ENCODE peak calls at places on chromosomes 13 and 19, in seven cellular contexts. G is tibial nerve; P is PC-3; M is mesothelial cell of epicardium; C is tibial artery; S is K562; O is activated CD8-positive, alpha-beta T cell treated with anti-CD3 and anti-CD28 coated beads for 36 hours. X is an unnamed sample.

GRCh38 chr13:98322091-98322718 is 145.1 kb upstream of the RNF113B start:
- DNase-seq in G (no peak), P (no peak), M (no peak), C (no peak), S (no peak), O (no peak), X (no peak)

GRCh38 chr13:91247768-91248167 is 99.7 kb upstream of the MIR17HG start:
- DNase-seq in G (no peak), P (peak), M (no peak), C (no peak), S (no peak), O (no peak), X (no peak)

GRCh38 chr19:48501961-48502719 is 9.5 kb downstream of the LMTK3 start:
- DNase-seq in G (no peak), P (peak), M (peak), C (no peak), S (peak), O (peak), X (no peak)

GRCh38 chr19:6739390-6739883 is at the start of gene TRIP10:
- DNase-seq in G (peak), P (peak), M (peak), C (peak), S (peak), O (peak), X (peak)

GRCh38 chr19:49331616-49332055 is 3.6 kb upstream of the CD37 start:
- DNase-seq in G (no peak), P (peak), M (no peak), C (no peak), S (peak), O (peak), X (no peak)

GRCh38 chr13:24195626-24196025 is 35.1 kb downstream of the SPATA13 start:
- DNase-seq in G (no peak), P (no peak), M (no peak), C (no peak), S (no peak), O (no peak), X (no peak)

GRCh38 chr19:23402388-23402787 is 7.1 kb upstream of the ZNF91 start:
- DNase-seq in G (no peak), P (no peak), M (no peak), C (no peak), S (no peak), O (peak), X (no peak)

GRCh38 chr13:95254341-95254740 is 46.9 kb downstream of the ABCC4 start:
- DNase-seq in G (no peak), P (peak), M (no peak), C (no peak), S (no peak), O (no peak), X (no peak)

GRCh38 chr13:41345165-41345920 is 34.3 kb downstream of the NAA16 start:
- DNase-seq in G (no peak), P (no peak), M (no peak), C (no peak), S (no peak), O (no peak), X (no peak)

GRCh38 chr19:45637890-45638667 is 1.1 kb downstream of the EML2 start:
- DNase-seq in G (no peak), P (no peak), M (no peak), C (no peak), S (no peak), O (no peak), X (no peak)

GRCh38 chr19:47729799-47730520 is 15.4 kb upstream of the NOP53 start:
- DNase-seq in G (peak), P (peak), M (peak), C (peak), S (peak), O (peak), X (no peak)

GRCh38 chr13:110616103-110617101 is 1.1 kb downstream of the NAXD start:
- DNase-seq in G (no peak), P (peak), M (no peak), C (peak), S (peak), O (peak), X (peak)

GRCh38 chr19:32767951-32768679 is 48.5 kb downstream of the TDRD12 start:
- DNase-seq in G (no peak), P (no peak), M (no peak), C (no peak), S (no peak), O (no peak), X (no peak)

GRCh38 chr13:111922086-111922485 is 144.9 kb upstream of the SOX1 start:
- DNase-seq in G (no peak), P (no peak), M (peak), C (no peak), S (no peak), O (no peak), X (no peak)

GRCh38 chr13:20353973-20354372 is 121.9 kb upstream of the GJB6 start:
- DNase-seq in G (no peak), P (peak), M (no peak), C (no peak), S (no peak), O (no peak), X (no peak)

GRCh38 chr19:35556846-35557538 is 6.5 kb downstream of the ATP4A start:
- DNase-seq in G (no peak), P (no peak), M (no peak), C (no peak), S (no peak), O (no peak), X (no peak)

GRCh38 chr13:42580644-42581043 is 6.7 kb downstream of the TNFSF11 start:
- DNase-seq in G (no peak), P (peak), M (no peak), C (no peak), S (no peak), O (no peak), X (no peak)

GRCh38 chr19:45443462-45444317 is 20.0 kb upstream of the ERCC1 start:
- DNase-seq in G (peak), P (peak), M (peak), C (peak), S (peak), O (peak), X (peak)

GRCh38 chr13:83877901-83878300 is 4.4 kb downstream of the SLITRK1 start:
- DNase-seq in G (no peak), P (no peak), M (no peak), C (no peak), S (no peak), O (no peak), X (no peak)

GRCh38 chr13:92362717-92363116 is 863.9 kb upstream of the GPC6 start:
- DNase-seq in G (no peak), P (no peak), M (peak), C (no peak), S (no peak), O (no peak), X (no peak)

GRCh38 chr13:44045179-44045562 is 165.5 kb downstream of the LACC1 start:
- DNase-seq in G (no peak), P (no peak), M (no peak), C (no peak), S (no peak), O (no peak), X (no peak)

GRCh38 chr13:110711778-110712070 is 1.8 kb upstream of the ING1 start:
- DNase-seq in G (no peak), P (no peak), M (no peak), C (no peak), S (no peak), O (no peak), X (no peak)

GRCh38 chr19:42284066-42284501 is 15.0 kb downstream of the CIC start:
- DNase-seq in G (peak), P (no peak), M (peak), C (no peak), S (peak), O (peak), X (peak)

GRCh38 chr13:36275190-36276002 is 22.2 kb downstream of the CCDC169 start:
- DNase-seq in G (no peak), P (peak), M (no peak), C (peak), S (no peak), O (peak), X (peak)

GRCh38 chr13:97856001-97856675 is 97.3 kb upstream of the IPO5 start:
- DNase-seq in G (peak), P (no peak), M (no peak), C (peak), S (no peak), O (no peak), X (no peak)

GRCh38 chr13:94169783-94170513 is 309.5 kb downstream of the DCT start:
- DNase-seq in G (no peak), P (no peak), M (no peak), C (peak), S (no peak), O (no peak), X (no peak)

GRCh38 chr19:4517451-4518057 is 732 bp downstream of the PLIN4 start:
- DNase-seq in G (no peak), P (no peak), M (no peak), C (no peak), S (no peak), O (no peak), X (no peak)

GRCh38 chr19:18029617-18030338 is 21.8 kb downstream of the ARRDC2 start:
- DNase-seq in G (no peak), P (peak), M (no peak), C (no peak), S (no peak), O (peak), X (no peak)

GRCh38 chr13:30186644-30187431 is 120.5 kb downstream of the KATNAL1 start:
- DNase-seq in G (no peak), P (no peak), M (no peak), C (no peak), S (no peak), O (no peak), X (no peak)

GRCh38 chr19:21707065-21707464 is 60.3 kb downstream of the ZNF100 start:
- DNase-seq in G (no peak), P (no peak), M (no peak), C (no peak), S (no peak), O (no peak), X (no peak)

GRCh38 chr13:113049521-113049941 is 56.1 kb upstream of the F7 start:
- DNase-seq in G (no peak), P (no peak), M (no peak), C (peak), S (no peak), O (no peak), X (no peak)

GRCh38 chr13:32259116-32259515 is 56.0 kb downstream of the ZAR1L start:
- DNase-seq in G (no peak), P (no peak), M (no peak), C (no peak), S (no peak), O (no peak), X (no peak)
- TF ChIP-seq CTCF in G (no peak), P (no peak), M (no peak), C (no peak), S (peak), O (no peak), X (no peak)

GRCh38 chr19:34244611-34245299 is 9.6 kb upstream of the GARRE1 start:
- DNase-seq in G (no peak), P (no peak), M (no peak), C (no peak), S (no peak), O (no peak), X (no peak)
- TF ChIP-seq CTCF in G (no peak), P (no peak), M (no peak), C (no peak), S (no peak), O (no peak), X (no peak)

DNA sequence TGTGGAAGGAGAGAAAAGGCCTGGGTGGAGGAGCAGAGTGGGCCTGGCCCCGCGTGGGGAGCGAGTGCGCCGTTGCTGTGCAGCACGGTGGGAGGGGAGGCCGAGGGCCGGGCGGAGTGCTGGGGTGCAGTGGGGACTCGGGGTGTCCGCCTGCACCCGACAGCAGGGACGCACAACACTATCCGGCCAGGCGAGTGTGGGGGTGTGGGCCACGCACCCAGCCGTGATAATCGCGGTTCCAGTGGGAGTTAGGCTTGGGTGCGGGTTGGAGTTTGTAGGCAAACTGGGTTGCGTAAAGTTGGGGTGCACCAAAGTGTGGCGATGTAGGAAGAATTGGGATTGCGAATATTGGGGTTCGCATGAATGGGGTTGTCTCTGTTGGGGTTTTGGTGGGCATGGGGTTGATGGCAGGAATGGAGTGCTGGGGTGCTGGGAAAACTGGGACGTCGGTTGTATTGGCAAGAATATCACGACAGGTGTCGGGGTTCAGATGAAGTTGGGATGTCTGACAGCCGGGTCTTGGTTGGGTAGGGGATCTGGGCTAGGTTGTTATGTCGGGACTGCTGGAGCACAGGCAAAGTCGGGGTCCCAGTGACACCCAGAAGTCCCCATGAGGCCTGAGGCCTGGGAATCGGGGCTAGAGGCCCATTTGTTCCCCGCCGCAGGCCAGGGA is 604 bp upstream of the CIRBP start:
- DNase-seq in G (no peak), P (no peak), M (no peak), C (no peak), S (no peak), O (no peak), X (no peak)
- TF ChIP-seq CTCF in G (no peak), P (no peak), M (no peak), C (no peak), S (no peak), O (no peak), X (no peak)

GRCh38 chr13:80348308-80348707 is 7.4 kb upstream of the SPRY2 start:
- DNase-seq in G (no peak), P (no peak), M (no peak), C (no peak), S (no peak), O (no peak), X (no peak)
- TF ChIP-seq CTCF in G (no peak), P (no peak), M (no peak), C (no peak), S (no peak), O (no peak), X (no peak)

DNA sequence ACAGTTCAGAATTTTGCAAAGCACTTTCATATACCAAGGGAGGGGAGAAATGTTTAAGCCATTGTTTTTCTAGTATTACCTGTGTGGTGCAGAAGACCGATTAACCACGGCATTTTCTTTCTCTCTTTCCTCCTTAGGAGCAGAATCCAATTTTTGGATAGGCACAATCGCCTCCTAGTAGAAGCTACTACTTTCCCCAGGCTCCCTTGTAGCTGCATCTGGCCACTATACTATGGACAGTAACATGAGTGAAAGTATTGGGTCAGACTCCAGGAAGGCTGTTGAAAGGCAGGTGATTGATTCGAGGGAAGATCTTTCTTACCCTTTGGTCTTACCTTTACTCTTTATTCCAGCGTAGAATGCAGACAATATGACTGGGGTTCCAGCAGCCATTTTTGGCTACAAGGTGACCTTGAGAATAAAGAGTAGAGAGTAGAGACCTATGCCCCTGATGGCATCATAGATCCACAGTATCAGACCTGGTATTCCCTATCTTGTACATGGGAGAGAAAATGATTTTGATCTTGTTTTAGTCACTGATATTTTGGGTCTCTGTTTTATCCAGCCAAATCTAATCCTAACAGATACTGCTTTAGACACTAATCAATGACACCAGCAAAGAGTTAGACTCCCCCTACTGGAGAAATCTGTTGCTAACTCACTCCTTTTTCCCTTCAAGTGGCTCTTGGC is 77.0 kb downstream of the LRRC63 start:
- DNase-seq in G (no peak), P (peak), M (no peak), C (no peak), S (peak), O (no peak), X (no peak)
- TF ChIP-seq CTCF in G (peak), P (peak), M (peak), C (peak), S (peak), O (peak), X (peak)